ENCODE peak calls at places on chromosomes 4 and X, in four cellular contexts. One of them, this sample, is unnamed.

GRCh38 chrX:72621163-72621562 is 48.5 kb upstream of the HDAC8 start:
- DNase-seq in activated CD8-positive, alpha-beta memory T cell treated with anti-CD3 and anti-CD28 coated beads, Interleukin-2, amount 50 U/mL, for 48 hours: no peak
- DNase-seq in iPS-NIHi11: no peak
- DNase-seq in activated naive CD4-positive, alpha-beta T cell treated with anti-CD3 and anti-CD28 coated beads for 36 hours: no peak
- DNase-seq in this sample: no peak

GRCh38 chr4:138915725-138916124 is 99.9 kb upstream of the NOCT start:
- DNase-seq in activated CD8-positive, alpha-beta memory T cell treated with anti-CD3 and anti-CD28 coated beads, Interleukin-2, amount 50 U/mL, for 48 hours: no peak
- DNase-seq in iPS-NIHi11: no peak
- DNase-seq in activated naive CD4-positive, alpha-beta T cell treated with anti-CD3 and anti-CD28 coated beads for 36 hours: no peak
- DNase-seq in this sample: peak; percentile 16

GRCh38 chr4:62117879-62118278 is 917.8 kb downstream of the ADGRL3 start:
- DNase-seq in activated CD8-positive, alpha-beta memory T cell treated with anti-CD3 and anti-CD28 coated beads, Interleukin-2, amount 50 U/mL, for 48 hours: no peak
- DNase-seq in iPS-NIHi11: no peak
- DNase-seq in activated naive CD4-positive, alpha-beta T cell treated with anti-CD3 and anti-CD28 coated beads for 36 hours: no peak
- DNase-seq in this sample: no peak

GRCh38 chr4:116953947-116954346 is 131.4 kb downstream of the TRAM1L1 start:
- DNase-seq in activated CD8-positive, alpha-beta memory T cell treated with anti-CD3 and anti-CD28 coated beads, Interleukin-2, amount 50 U/mL, for 48 hours: no peak
- DNase-seq in iPS-NIHi11: no peak
- DNase-seq in activated naive CD4-positive, alpha-beta T cell treated with anti-CD3 and anti-CD28 coated beads for 36 hours: no peak
- DNase-seq in this sample: no peak

GRCh38 chrX:72245461-72246089 is 6.7 kb upstream of the ERCC6L start:
- DNase-seq in activated CD8-positive, alpha-beta memory T cell treated with anti-CD3 and anti-CD28 coated beads, Interleukin-2, amount 50 U/mL, for 48 hours: peak; percentile 62
- DNase-seq in iPS-NIHi11: peak; percentile 77
- DNase-seq in activated naive CD4-positive, alpha-beta T cell treated with anti-CD3 and anti-CD28 coated beads for 36 hours: peak; percentile 58
- DNase-seq in this sample: peak; percentile 69

GRCh38 chr4:130563185-130563890 is 1467.4 kb downstream of the C4orf33 start:
- DNase-seq in activated CD8-positive, alpha-beta memory T cell treated with anti-CD3 and anti-CD28 coated beads, Interleukin-2, amount 50 U/mL, for 48 hours: no peak
- DNase-seq in iPS-NIHi11: peak; percentile 46
- DNase-seq in activated naive CD4-positive, alpha-beta T cell treated with anti-CD3 and anti-CD28 coated beads for 36 hours: no peak
- DNase-seq in this sample: peak; percentile 72

GRCh38 chr4:94452476-94453300 is 946 bp downstream of the PDLIM5 start:
- DNase-seq in activated CD8-positive, alpha-beta memory T cell treated with anti-CD3 and anti-CD28 coated beads, Interleukin-2, amount 50 U/mL, for 48 hours: peak; percentile 60
- DNase-seq in iPS-NIHi11: peak; percentile 74
- DNase-seq in activated naive CD4-positive, alpha-beta T cell treated with anti-CD3 and anti-CD28 coated beads for 36 hours: peak; percentile 18
- DNase-seq in this sample: no peak

GRCh38 chr4:138445098-138445497 is 202.9 kb upstream of the SLC7A11 start:
- DNase-seq in activated CD8-positive, alpha-beta memory T cell treated with anti-CD3 and anti-CD28 coated beads, Interleukin-2, amount 50 U/mL, for 48 hours: no peak
- DNase-seq in iPS-NIHi11: no peak
- DNase-seq in activated naive CD4-positive, alpha-beta T cell treated with anti-CD3 and anti-CD28 coated beads for 36 hours: no peak
- DNase-seq in this sample: no peak

GRCh38 chrX:43581888-43582539 is 74.1 kb upstream of the MAOA start:
- DNase-seq in activated CD8-positive, alpha-beta memory T cell treated with anti-CD3 and anti-CD28 coated beads, Interleukin-2, amount 50 U/mL, for 48 hours: no peak
- DNase-seq in iPS-NIHi11: no peak
- DNase-seq in activated naive CD4-positive, alpha-beta T cell treated with anti-CD3 and anti-CD28 coated beads for 36 hours: no peak
- DNase-seq in this sample: no peak

GRCh38 chrX:85499400-85499799 is 119.9 kb upstream of the POF1B start:
- DNase-seq in activated CD8-positive, alpha-beta memory T cell treated with anti-CD3 and anti-CD28 coated beads, Interleukin-2, amount 50 U/mL, for 48 hours: no peak
- DNase-seq in iPS-NIHi11: no peak
- DNase-seq in activated naive CD4-positive, alpha-beta T cell treated with anti-CD3 and anti-CD28 coated beads for 36 hours: no peak
- DNase-seq in this sample: no peak

GRCh38 chrX:16785247-16786138 is 773 bp upstream of the TXLNG start:
- DNase-seq in activated CD8-positive, alpha-beta memory T cell treated with anti-CD3 and anti-CD28 coated beads, Interleukin-2, amount 50 U/mL, for 48 hours: no peak
- DNase-seq in iPS-NIHi11: no peak
- DNase-seq in activated naive CD4-positive, alpha-beta T cell treated with anti-CD3 and anti-CD28 coated beads for 36 hours: peak; percentile 4
- DNase-seq in this sample: peak; percentile 30

GRCh38 chr4:154065368-154065767 is 276.5 kb upstream of the SFRP2 start:
- DNase-seq in activated CD8-positive, alpha-beta memory T cell treated with anti-CD3 and anti-CD28 coated beads, Interleukin-2, amount 50 U/mL, for 48 hours: no peak
- DNase-seq in iPS-NIHi11: no peak
- DNase-seq in activated naive CD4-positive, alpha-beta T cell treated with anti-CD3 and anti-CD28 coated beads for 36 hours: no peak
- DNase-seq in this sample: no peak

GRCh38 chr4:37795796-37796195 is 30.7 kb upstream of the PGM2 start:
- DNase-seq in activated CD8-positive, alpha-beta memory T cell treated with anti-CD3 and anti-CD28 coated beads, Interleukin-2, amount 50 U/mL, for 48 hours: no peak
- DNase-seq in iPS-NIHi11: no peak
- DNase-seq in activated naive CD4-positive, alpha-beta T cell treated with anti-CD3 and anti-CD28 coated beads for 36 hours: no peak
- DNase-seq in this sample: no peak

GRCh38 chr4:169484485-169484884 is 127.9 kb downstream of the NEK1 start:
- DNase-seq in activated CD8-positive, alpha-beta memory T cell treated with anti-CD3 and anti-CD28 coated beads, Interleukin-2, amount 50 U/mL, for 48 hours: no peak
- DNase-seq in iPS-NIHi11: no peak
- DNase-seq in activated naive CD4-positive, alpha-beta T cell treated with anti-CD3 and anti-CD28 coated beads for 36 hours: no peak
- DNase-seq in this sample: no peak

GRCh38 chrX:130754353-130754752 is 148.7 kb downstream of the ENOX2 start:
- DNase-seq in activated CD8-positive, alpha-beta memory T cell treated with anti-CD3 and anti-CD28 coated beads, Interleukin-2, amount 50 U/mL, for 48 hours: no peak
- DNase-seq in iPS-NIHi11: no peak
- DNase-seq in activated naive CD4-positive, alpha-beta T cell treated with anti-CD3 and anti-CD28 coated beads for 36 hours: no peak
- DNase-seq in this sample: no peak

GRCh38 chr4:121776610-121777401 is 11.8 kb upstream of the SMIM43 start:
- DNase-seq in activated CD8-positive, alpha-beta memory T cell treated with anti-CD3 and anti-CD28 coated beads, Interleukin-2, amount 50 U/mL, for 48 hours: no peak
- DNase-seq in iPS-NIHi11: no peak
- DNase-seq in activated naive CD4-positive, alpha-beta T cell treated with anti-CD3 and anti-CD28 coated beads for 36 hours: no peak
- DNase-seq in this sample: no peak

GRCh38 chr4:186137193-186137792 is 32.8 kb downstream of the FAM149A start:
- DNase-seq in activated CD8-positive, alpha-beta memory T cell treated with anti-CD3 and anti-CD28 coated beads, Interleukin-2, amount 50 U/mL, for 48 hours: no peak
- DNase-seq in iPS-NIHi11: no peak
- DNase-seq in activated naive CD4-positive, alpha-beta T cell treated with anti-CD3 and anti-CD28 coated beads for 36 hours: no peak
- DNase-seq in this sample: no peak

GRCh38 chr4:121140712-121141111 is 23.4 kb downstream of the TNIP3 start:
- DNase-seq in activated CD8-positive, alpha-beta memory T cell treated with anti-CD3 and anti-CD28 coated beads, Interleukin-2, amount 50 U/mL, for 48 hours: no peak
- DNase-seq in iPS-NIHi11: no peak
- DNase-seq in activated naive CD4-positive, alpha-beta T cell treated with anti-CD3 and anti-CD28 coated beads for 36 hours: no peak
- DNase-seq in this sample: no peak

GRCh38 chr4:173990126-173990878 is 293.2 kb downstream of the FBXO8 start:
- DNase-seq in activated CD8-positive, alpha-beta memory T cell treated with anti-CD3 and anti-CD28 coated beads, Interleukin-2, amount 50 U/mL, for 48 hours: no peak
- DNase-seq in iPS-NIHi11: peak; percentile 54
- DNase-seq in activated naive CD4-positive, alpha-beta T cell treated with anti-CD3 and anti-CD28 coated beads for 36 hours: no peak
- DNase-seq in this sample: peak; percentile 41

GRCh38 chr4:147727476-147728028 is 4.3 kb upstream of the ARHGAP10 start:
- DNase-seq in activated CD8-positive, alpha-beta memory T cell treated with anti-CD3 and anti-CD28 coated beads, Interleukin-2, amount 50 U/mL, for 48 hours: no peak
- DNase-seq in iPS-NIHi11: no peak
- DNase-seq in activated naive CD4-positive, alpha-beta T cell treated with anti-CD3 and anti-CD28 coated beads for 36 hours: no peak
- DNase-seq in this sample: no peak

GRCh38 chrX:130079824-130080406 is 30.4 kb downstream of the ELF4 start:
- DNase-seq in activated CD8-positive, alpha-beta memory T cell treated with anti-CD3 and anti-CD28 coated beads, Interleukin-2, amount 50 U/mL, for 48 hours: peak; percentile 64
- DNase-seq in iPS-NIHi11: peak; percentile 64
- DNase-seq in activated naive CD4-positive, alpha-beta T cell treated with anti-CD3 and anti-CD28 coated beads for 36 hours: peak; percentile 74
- DNase-seq in this sample: peak; percentile 52

GRCh38 chrX:12961191-12961718 is 13.7 kb upstream of the TMSB4X start:
- DNase-seq in activated CD8-positive, alpha-beta memory T cell treated with anti-CD3 and anti-CD28 coated beads, Interleukin-2, amount 50 U/mL, for 48 hours: no peak
- DNase-seq in iPS-NIHi11: no peak
- DNase-seq in activated naive CD4-positive, alpha-beta T cell treated with anti-CD3 and anti-CD28 coated beads for 36 hours: no peak
- DNase-seq in this sample: no peak

GRCh38 chrX:14003028-14003427 is 26.7 kb downstream of the GEMIN8 start:
- DNase-seq in activated CD8-positive, alpha-beta memory T cell treated with anti-CD3 and anti-CD28 coated beads, Interleukin-2, amount 50 U/mL, for 48 hours: no peak
- DNase-seq in iPS-NIHi11: no peak
- DNase-seq in activated naive CD4-positive, alpha-beta T cell treated with anti-CD3 and anti-CD28 coated beads for 36 hours: no peak
- DNase-seq in this sample: no peak

GRCh38 chr4:183352546-183352945 is 30.3 kb upstream of the CLDN24 start:
- DNase-seq in activated CD8-positive, alpha-beta memory T cell treated with anti-CD3 and anti-CD28 coated beads, Interleukin-2, amount 50 U/mL, for 48 hours: no peak
- DNase-seq in iPS-NIHi11: no peak
- DNase-seq in activated naive CD4-positive, alpha-beta T cell treated with anti-CD3 and anti-CD28 coated beads for 36 hours: no peak
- DNase-seq in this sample: no peak

GRCh38 chr4:78707268-78707667 is 68.9 kb upstream of the BMP2K start:
- DNase-seq in activated CD8-positive, alpha-beta memory T cell treated with anti-CD3 and anti-CD28 coated beads, Interleukin-2, amount 50 U/mL, for 48 hours: no peak
- DNase-seq in iPS-NIHi11: no peak
- DNase-seq in activated naive CD4-positive, alpha-beta T cell treated with anti-CD3 and anti-CD28 coated beads for 36 hours: no peak
- DNase-seq in this sample: no peak

GRCh38 chr4:76589402-76589801 is 154.4 kb downstream of the SHROOM3 start:
- DNase-seq in activated CD8-positive, alpha-beta memory T cell treated with anti-CD3 and anti-CD28 coated beads, Interleukin-2, amount 50 U/mL, for 48 hours: no peak
- DNase-seq in iPS-NIHi11: no peak
- DNase-seq in activated naive CD4-positive, alpha-beta T cell treated with anti-CD3 and anti-CD28 coated beads for 36 hours: no peak
- DNase-seq in this sample: no peak

GRCh38 chr4:8703401-8703696 is 110.8 kb downstream of the CPZ start:
- DNase-seq in activated CD8-positive, alpha-beta memory T cell treated with anti-CD3 and anti-CD28 coated beads, Interleukin-2, amount 50 U/mL, for 48 hours: no peak
- DNase-seq in iPS-NIHi11: no peak
- DNase-seq in activated naive CD4-positive, alpha-beta T cell treated with anti-CD3 and anti-CD28 coated beads for 36 hours: no peak
- DNase-seq in this sample: no peak

GRCh38 chr4:183626168-183626567 is 32.8 kb downstream of the RWDD4 start:
- DNase-seq in activated CD8-positive, alpha-beta memory T cell treated with anti-CD3 and anti-CD28 coated beads, Interleukin-2, amount 50 U/mL, for 48 hours: no peak
- DNase-seq in iPS-NIHi11: no peak
- DNase-seq in activated naive CD4-positive, alpha-beta T cell treated with anti-CD3 and anti-CD28 coated beads for 36 hours: no peak
- DNase-seq in this sample: no peak

GRCh38 chr4:14054391-14054790 is 426.9 kb upstream of the BOD1L1 start:
- DNase-seq in activated CD8-positive, alpha-beta memory T cell treated with anti-CD3 and anti-CD28 coated beads, Interleukin-2, amount 50 U/mL, for 48 hours: no peak
- DNase-seq in iPS-NIHi11: no peak
- DNase-seq in activated naive CD4-positive, alpha-beta T cell treated with anti-CD3 and anti-CD28 coated beads for 36 hours: no peak
- DNase-seq in this sample: no peak

GRCh38 chr4:13627185-13627605 is 330 bp downstream of the BOD1L1 start:
- DNase-seq in activated CD8-positive, alpha-beta memory T cell treated with anti-CD3 and anti-CD28 coated beads, Interleukin-2, amount 50 U/mL, for 48 hours: peak; percentile 75
- DNase-seq in iPS-NIHi11: no peak
- DNase-seq in activated naive CD4-positive, alpha-beta T cell treated with anti-CD3 and anti-CD28 coated beads for 36 hours: peak; percentile 32
- DNase-seq in this sample: peak; percentile 41

GRCh38 chr4:124640037-124640730 is 72.3 kb downstream of the ANKRD50 start:
- DNase-seq in activated CD8-positive, alpha-beta memory T cell treated with anti-CD3 and anti-CD28 coated beads, Interleukin-2, amount 50 U/mL, for 48 hours: no peak
- DNase-seq in iPS-NIHi11: no peak
- DNase-seq in activated naive CD4-positive, alpha-beta T cell treated with anti-CD3 and anti-CD28 coated beads for 36 hours: no peak
- DNase-seq in this sample: no peak

GRCh38 chrX:150234126-150234525 is 129.0 kb upstream of the MAMLD1 start:
- DNase-seq in activated CD8-positive, alpha-beta memory T cell treated with anti-CD3 and anti-CD28 coated beads, Interleukin-2, amount 50 U/mL, for 48 hours: no peak
- DNase-seq in iPS-NIHi11: no peak
- DNase-seq in activated naive CD4-positive, alpha-beta T cell treated with anti-CD3 and anti-CD28 coated beads for 36 hours: no peak
- DNase-seq in this sample: no peak

This sample was measured in NCI-H146.